ENCODE peak calls at places on chromosome 19, in five cellular contexts. G is Calu3; L is naive thymus-derived CD8-positive, alpha-beta T cell; P is effector CD4-positive, alpha-beta T cell; I is NCI-H146. Y is an unnamed sample.

GRCh38 chr19:17755533-17755885 is 4.2 kb downstream of the FCHO1 start:
- DNase-seq in G (no peak), L (no peak), P (no peak), I (no peak), Y (no peak)

GRCh38 chr19:16315825-16316505 is 8.7 kb upstream of the KLF2 start:
- DNase-seq in G (no peak), L (no peak), P (no peak), I (no peak), Y (no peak)

GRCh38 chr19:38781058-38781457 is 7.7 kb upstream of the LGALS7 start:
- DNase-seq in G (no peak), L (no peak), P (no peak), I (peak), Y (no peak)

GRCh38 chr19:621819-622218 is 11.5 kb downstream of the POLRMT start:
- DNase-seq in G (no peak), L (no peak), P (no peak), I (no peak), Y (no peak)

GRCh38 chr19:6318772-6319171 is 14.6 kb downstream of the ACER1 start:
- DNase-seq in G (no peak), L (no peak), P (no peak), I (no peak), Y (no peak)

GRCh38 chr19:48837081-48837524 is 812 bp upstream of the HSD17B14 start:
- DNase-seq in G (no peak), L (peak), P (peak), I (peak), Y (peak)

GRCh38 chr19:2582984-2583956 is 107.3 kb downstream of the GADD45B start:
- DNase-seq in G (no peak), L (no peak), P (no peak), I (no peak), Y (no peak)

GRCh38 chr19:47113446-47114348 is at the start of gene ZC3H4:
- DNase-seq in G (peak), L (peak), P (peak), I (peak), Y (peak)

GRCh38 chr19:40908981-40909380 is 26.9 kb upstream of the CYP2A7 start:
- DNase-seq in G (no peak), L (no peak), P (peak), I (no peak), Y (peak)

GRCh38 chr19:2188708-2189385 is 25.1 kb downstream of the DOT1L start:
- DNase-seq in G (no peak), L (no peak), P (no peak), I (no peak), Y (no peak)

GRCh38 chr19:29694669-29695627 is 20.1 kb downstream of the C19orf12 start:
- DNase-seq in G (peak), L (peak), P (peak), I (peak), Y (peak)